ENCODE peak calls at places on chromosomes 16 and 17, in nine cellular contexts. One of them, this sample, is unnamed.

GRCh38 chr17:64781013-64781392 is 118.9 kb upstream of the SMURF2 start:
- DNase-seq in central memory CD8-positive, alpha-beta T cell: no peak
- DNase-seq in lung: no peak
- DNase-seq in naive thymus-derived CD4-positive, alpha-beta T cell: peak; percentile 26
- DNase-seq in stimulated activated CD4-positive, alpha-beta T cell treated with anti-CD3 and anti-CD28 coated beads, TNF-alpha, amount 100 ng/mL, for 24 hours: no peak
- DNase-seq in EL: no peak
- DNase-seq in fibroblast of mammary gland: no peak
- DNase-seq in OCI-LY7: no peak
- DNase-seq in astrocyte of the spinal cord: no peak
- DNase-seq in this sample: no peak

GRCh38 chr17:28974451-28974850 is 23.1 kb upstream of the PHF12 start:
- DNase-seq in central memory CD8-positive, alpha-beta T cell: no peak
- DNase-seq in lung: no peak
- DNase-seq in naive thymus-derived CD4-positive, alpha-beta T cell: no peak
- DNase-seq in stimulated activated CD4-positive, alpha-beta T cell treated with anti-CD3 and anti-CD28 coated beads, TNF-alpha, amount 100 ng/mL, for 24 hours: no peak
- DNase-seq in EL: no peak
- DNase-seq in fibroblast of mammary gland: no peak
- DNase-seq in OCI-LY7: no peak
- DNase-seq in astrocyte of the spinal cord: no peak
- DNase-seq in this sample: peak; percentile 69

GRCh38 chr17:59366040-59366757 is 34.7 kb downstream of the YPEL2 start:
- DNase-seq in central memory CD8-positive, alpha-beta T cell: no peak
- DNase-seq in lung: no peak
- DNase-seq in naive thymus-derived CD4-positive, alpha-beta T cell: no peak
- DNase-seq in stimulated activated CD4-positive, alpha-beta T cell treated with anti-CD3 and anti-CD28 coated beads, TNF-alpha, amount 100 ng/mL, for 24 hours: no peak
- DNase-seq in EL: no peak
- DNase-seq in fibroblast of mammary gland: no peak
- DNase-seq in OCI-LY7: no peak
- DNase-seq in astrocyte of the spinal cord: no peak
- DNase-seq in this sample: peak; percentile 59

GRCh38 chr16:86609115-86609514 is 30.8 kb downstream of the FOXL1 start:
- DNase-seq in central memory CD8-positive, alpha-beta T cell: no peak
- DNase-seq in lung: no peak
- DNase-seq in naive thymus-derived CD4-positive, alpha-beta T cell: no peak
- DNase-seq in stimulated activated CD4-positive, alpha-beta T cell treated with anti-CD3 and anti-CD28 coated beads, TNF-alpha, amount 100 ng/mL, for 24 hours: no peak
- DNase-seq in EL: peak; percentile 99
- DNase-seq in fibroblast of mammary gland: peak; percentile 64
- DNase-seq in OCI-LY7: no peak
- DNase-seq in astrocyte of the spinal cord: peak; percentile 81
- DNase-seq in this sample: no peak

GRCh38 chr17:63381101-63381729 is 64.9 kb downstream of the CYB561 start:
- DNase-seq in central memory CD8-positive, alpha-beta T cell: no peak
- DNase-seq in lung: no peak
- DNase-seq in naive thymus-derived CD4-positive, alpha-beta T cell: no peak
- DNase-seq in stimulated activated CD4-positive, alpha-beta T cell treated with anti-CD3 and anti-CD28 coated beads, TNF-alpha, amount 100 ng/mL, for 24 hours: no peak
- DNase-seq in EL: peak; percentile 62
- DNase-seq in fibroblast of mammary gland: no peak
- DNase-seq in OCI-LY7: no peak
- DNase-seq in astrocyte of the spinal cord: no peak
- DNase-seq in this sample: no peak

GRCh38 chr17:48540213-48540612 is 4.7 kb downstream of the HOXB2 start:
- DNase-seq in central memory CD8-positive, alpha-beta T cell: no peak
- DNase-seq in lung: no peak
- DNase-seq in naive thymus-derived CD4-positive, alpha-beta T cell: no peak
- DNase-seq in stimulated activated CD4-positive, alpha-beta T cell treated with anti-CD3 and anti-CD28 coated beads, TNF-alpha, amount 100 ng/mL, for 24 hours: no peak
- DNase-seq in EL: no peak
- DNase-seq in fibroblast of mammary gland: no peak
- DNase-seq in OCI-LY7: no peak
- DNase-seq in astrocyte of the spinal cord: peak; percentile 61
- DNase-seq in this sample: no peak

GRCh38 chr17:39677581-39678339 is 9.5 kb downstream of the PNMT start:
- DNase-seq in central memory CD8-positive, alpha-beta T cell: no peak
- DNase-seq in lung: no peak
- DNase-seq in naive thymus-derived CD4-positive, alpha-beta T cell: no peak
- DNase-seq in stimulated activated CD4-positive, alpha-beta T cell treated with anti-CD3 and anti-CD28 coated beads, TNF-alpha, amount 100 ng/mL, for 24 hours: no peak
- DNase-seq in EL: no peak
- DNase-seq in fibroblast of mammary gland: no peak
- DNase-seq in OCI-LY7: no peak
- DNase-seq in astrocyte of the spinal cord: no peak
- DNase-seq in this sample: no peak

GRCh38 chr16:66164581-66164980 is 201.9 kb upstream of the CDH5 start:
- DNase-seq in central memory CD8-positive, alpha-beta T cell: no peak
- DNase-seq in lung: no peak
- DNase-seq in naive thymus-derived CD4-positive, alpha-beta T cell: no peak
- DNase-seq in stimulated activated CD4-positive, alpha-beta T cell treated with anti-CD3 and anti-CD28 coated beads, TNF-alpha, amount 100 ng/mL, for 24 hours: no peak
- DNase-seq in EL: no peak
- DNase-seq in fibroblast of mammary gland: no peak
- DNase-seq in OCI-LY7: no peak
- DNase-seq in astrocyte of the spinal cord: no peak
- DNase-seq in this sample: no peak

GRCh38 chr17:42414782-42415409 is 8.2 kb downstream of the CAVIN1 start:
- DNase-seq in central memory CD8-positive, alpha-beta T cell: no peak
- DNase-seq in lung: peak; percentile 65
- DNase-seq in naive thymus-derived CD4-positive, alpha-beta T cell: peak; percentile 62
- DNase-seq in stimulated activated CD4-positive, alpha-beta T cell treated with anti-CD3 and anti-CD28 coated beads, TNF-alpha, amount 100 ng/mL, for 24 hours: peak; percentile 63
- DNase-seq in EL: no peak
- DNase-seq in fibroblast of mammary gland: no peak
- DNase-seq in OCI-LY7: peak; percentile 86
- DNase-seq in astrocyte of the spinal cord: no peak
- DNase-seq in this sample: no peak

GRCh38 chr16:85444879-85445778 is 168.0 kb upstream of the GSE1 start:
- DNase-seq in central memory CD8-positive, alpha-beta T cell: no peak
- DNase-seq in lung: no peak
- DNase-seq in naive thymus-derived CD4-positive, alpha-beta T cell: no peak
- DNase-seq in stimulated activated CD4-positive, alpha-beta T cell treated with anti-CD3 and anti-CD28 coated beads, TNF-alpha, amount 100 ng/mL, for 24 hours: no peak
- DNase-seq in EL: no peak
- DNase-seq in fibroblast of mammary gland: no peak
- DNase-seq in OCI-LY7: peak; percentile 80
- DNase-seq in astrocyte of the spinal cord: no peak
- DNase-seq in this sample: no peak

GRCh38 chr17:49016775-49017463 is 19.7 kb downstream of the IGF2BP1 start:
- DNase-seq in central memory CD8-positive, alpha-beta T cell: no peak
- DNase-seq in lung: no peak
- DNase-seq in naive thymus-derived CD4-positive, alpha-beta T cell: no peak
- DNase-seq in stimulated activated CD4-positive, alpha-beta T cell treated with anti-CD3 and anti-CD28 coated beads, TNF-alpha, amount 100 ng/mL, for 24 hours: no peak
- DNase-seq in EL: peak; percentile 92
- DNase-seq in fibroblast of mammary gland: peak; percentile 55
- DNase-seq in OCI-LY7: no peak
- DNase-seq in astrocyte of the spinal cord: peak; percentile 83
- DNase-seq in this sample: no peak

GRCh38 chr17:77735341-77736206 is 222.9 kb upstream of the TNRC6C start:
- DNase-seq in central memory CD8-positive, alpha-beta T cell: no peak
- DNase-seq in lung: peak; percentile 76
- DNase-seq in naive thymus-derived CD4-positive, alpha-beta T cell: no peak
- DNase-seq in stimulated activated CD4-positive, alpha-beta T cell treated with anti-CD3 and anti-CD28 coated beads, TNF-alpha, amount 100 ng/mL, for 24 hours: no peak
- DNase-seq in EL: no peak
- DNase-seq in fibroblast of mammary gland: no peak
- DNase-seq in OCI-LY7: no peak
- DNase-seq in astrocyte of the spinal cord: no peak
- DNase-seq in this sample: peak; percentile 44

GRCh38 chr16:27174007-27174406 is 29.3 kb upstream of the KDM8 start:
- DNase-seq in central memory CD8-positive, alpha-beta T cell: peak; percentile 63
- DNase-seq in lung: no peak
- DNase-seq in naive thymus-derived CD4-positive, alpha-beta T cell: peak; percentile 57
- DNase-seq in stimulated activated CD4-positive, alpha-beta T cell treated with anti-CD3 and anti-CD28 coated beads, TNF-alpha, amount 100 ng/mL, for 24 hours: peak; percentile 40
- DNase-seq in EL: no peak
- DNase-seq in fibroblast of mammary gland: no peak
- DNase-seq in OCI-LY7: peak; percentile 96
- DNase-seq in astrocyte of the spinal cord: no peak
- DNase-seq in this sample: no peak

GRCh38 chr16:69712277-69712676 is 14.1 kb downstream of the NQO1 start:
- DNase-seq in central memory CD8-positive, alpha-beta T cell: no peak
- DNase-seq in lung: no peak
- DNase-seq in naive thymus-derived CD4-positive, alpha-beta T cell: no peak
- DNase-seq in stimulated activated CD4-positive, alpha-beta T cell treated with anti-CD3 and anti-CD28 coated beads, TNF-alpha, amount 100 ng/mL, for 24 hours: no peak
- DNase-seq in EL: no peak
- DNase-seq in fibroblast of mammary gland: no peak
- DNase-seq in OCI-LY7: no peak
- DNase-seq in astrocyte of the spinal cord: no peak
- DNase-seq in this sample: no peak

This sample was measured in left lobe of liver.